ENCODE peak calls at places on chromosomes 11 and 22, in four cellular contexts. One of them, this sample, is unnamed.

GRCh38 chr11:6608726-6609501 is 3.1 kb downstream of the TAF10 start:
- DNase-seq in HepG2: no peak
- DNase-seq in H1: no peak
- DNase-seq in K562: no peak
- DNase-seq in this sample: no peak

GRCh38 chr11:96155627-96156378 is 187.2 kb downstream of the MAML2 start:
- DNase-seq in K562: peak
- DNase-seq in HepG2: peak
- DNase-seq in H1: no peak
- DNase-seq in this sample: peak

GRCh38 chr11:126601550-126602215 is 246.2 kb downstream of the ST3GAL4 start:
- DNase-seq in H1: no peak
- DNase-seq in K562: no peak
- DNase-seq in HepG2: peak
- DNase-seq in this sample: no peak

GRCh38 chr11:86952933-86953637 is 2.1 kb downstream of the FZD4 start:
- DNase-seq in H1: no peak
- DNase-seq in K562: no peak
- DNase-seq in HepG2: no peak
- DNase-seq in this sample: no peak

GRCh38 chr22:21447694-21448402 is 19.3 kb upstream of the TMEM191C start:
- DNase-seq in HepG2: no peak
- DNase-seq in K562: peak
- DNase-seq in H1: peak
- DNase-seq in this sample: peak

GRCh38 chr22:32079110-32080089 is 36.3 kb downstream of the SLC5A1 start:
- DNase-seq in H1: no peak
- DNase-seq in HepG2: no peak
- DNase-seq in K562: no peak
- DNase-seq in this sample: peak

GRCh38 chr22:27637604-27638003 is 164.0 kb downstream of the MN1 start:
- DNase-seq in K562: no peak
- DNase-seq in H1: no peak
- DNase-seq in HepG2: no peak
- DNase-seq in this sample: no peak

GRCh38 chr11:118785362-118785761 is 5.6 kb downstream of the DDX6 start:
- DNase-seq in HepG2: no peak
- DNase-seq in H1: no peak
- DNase-seq in K562: no peak
- DNase-seq in this sample: no peak

GRCh38 chr22:47129902-47130301 is 367.5 kb downstream of the TBC1D22A start:
- DNase-seq in H1: no peak
- DNase-seq in HepG2: no peak
- DNase-seq in K562: peak
- DNase-seq in this sample: peak

GRCh38 chr11:33406241-33406640 is 149.1 kb downstream of the HIPK3 start:
- DNase-seq in H1: no peak
- DNase-seq in K562: no peak
- DNase-seq in HepG2: no peak
- DNase-seq in this sample: no peak

GRCh38 chr11:56816259-56816658 is 67.8 kb upstream of the OR9G4 start:
- DNase-seq in K562: no peak
- DNase-seq in HepG2: no peak
- DNase-seq in H1: no peak
- DNase-seq in this sample: no peak

DNA sequence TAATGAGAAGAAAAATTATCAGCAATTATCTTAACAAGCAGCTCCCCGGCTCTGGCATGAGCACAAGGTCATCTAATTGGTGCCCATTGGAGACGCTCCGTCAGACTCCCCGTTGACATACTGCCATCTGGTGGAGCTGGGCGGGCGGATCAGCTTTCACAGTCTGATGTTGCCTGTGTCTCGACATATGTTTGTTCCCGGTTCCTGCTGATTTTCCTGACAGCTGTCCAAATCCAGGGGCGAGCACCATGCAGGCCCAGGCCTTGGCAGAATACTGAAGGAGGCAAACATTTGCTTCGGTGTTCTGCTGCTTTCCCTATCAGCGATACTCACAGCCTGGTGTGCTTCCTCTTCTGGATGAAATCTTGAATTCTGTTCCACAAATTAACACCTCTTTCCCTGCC is 43.8 kb upstream of the BARX2 start:
- DNase-seq in H1: peak
- DNase-seq in K562: peak
- DNase-seq in HepG2: peak
- DNase-seq in this sample: peak
- TF ChIP-seq PHF8 in H1: no peak
- TF ChIP-seq PHF8 in K562: no peak
- TF ChIP-seq PHF8 in HepG2: no peak
- TF ChIP-seq PHF8 in this sample: no peak

GRCh38 chr22:17598318-17598717 is 30.2 kb downstream of the ATP6V1E1 start:
- DNase-seq in HepG2: no peak
- DNase-seq in K562: no peak
- DNase-seq in H1: no peak
- DNase-seq in this sample: no peak
- TF ChIP-seq HDAC2 in HepG2: no peak
- TF ChIP-seq HDAC2 in K562: no peak
- TF ChIP-seq HDAC2 in H1: no peak
- TF ChIP-seq HDAC2 in this sample: no peak

GRCh38 chr11:67160872-67161783 is 42.1 kb downstream of the KDM2A start:
- DNase-seq in H1: no peak
- DNase-seq in HepG2: no peak
- DNase-seq in K562: no peak
- DNase-seq in this sample: no peak
- TF ChIP-seq PHF8 in H1: no peak
- TF ChIP-seq PHF8 in HepG2: no peak
- TF ChIP-seq PHF8 in K562: no peak
- TF ChIP-seq PHF8 in this sample: no peak

DNA sequence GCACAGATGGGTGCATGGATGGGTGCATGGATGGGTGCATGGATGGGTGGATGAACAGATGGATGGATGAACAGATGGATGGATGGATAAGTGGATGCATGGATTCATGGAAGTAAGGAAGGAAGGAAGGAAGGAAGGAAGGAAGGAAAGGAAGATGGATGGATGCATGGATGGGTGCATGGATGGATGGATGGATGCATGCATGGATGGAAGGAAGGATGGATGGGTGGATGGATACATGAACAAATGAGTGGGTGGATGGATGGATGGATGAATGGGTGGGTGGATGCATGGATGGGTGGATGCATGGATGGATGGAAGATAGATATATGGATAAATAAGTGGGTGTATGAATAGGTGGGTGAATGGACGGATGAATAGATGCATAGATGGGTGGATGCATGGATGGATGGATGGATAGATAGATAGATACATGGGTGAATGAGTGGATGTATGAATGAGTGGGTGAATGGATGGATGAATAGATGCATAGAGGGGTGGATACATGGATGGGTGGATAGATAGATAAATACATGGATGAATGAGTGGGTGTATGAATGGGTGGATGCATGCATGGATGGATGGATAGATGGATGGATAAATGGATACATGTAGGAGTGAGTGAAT is 32.5 kb downstream of the IGF2 start:
- DNase-seq in HepG2: no peak
- DNase-seq in H1: no peak
- DNase-seq in K562: no peak
- DNase-seq in this sample: no peak
- TF ChIP-seq HDAC2 in HepG2: no peak
- TF ChIP-seq HDAC2 in H1: no peak
- TF ChIP-seq HDAC2 in K562: no peak
- TF ChIP-seq HDAC2 in this sample: no peak

GRCh38 chr11:22512457-22512856 is 113.2 kb downstream of the FANCF start:
- DNase-seq in K562: no peak
- DNase-seq in HepG2: no peak
- DNase-seq in H1: no peak
- DNase-seq in this sample: no peak

GRCh38 chr11:22521226-22521625 is 104.4 kb downstream of the FANCF start:
- DNase-seq in H1: no peak
- DNase-seq in K562: no peak
- DNase-seq in HepG2: peak
- DNase-seq in this sample: peak

GRCh38 chr11:22510741-22511140 is 114.9 kb downstream of the FANCF start:
- DNase-seq in H1: no peak
- DNase-seq in HepG2: no peak
- DNase-seq in K562: no peak
- DNase-seq in this sample: no peak

DNA sequence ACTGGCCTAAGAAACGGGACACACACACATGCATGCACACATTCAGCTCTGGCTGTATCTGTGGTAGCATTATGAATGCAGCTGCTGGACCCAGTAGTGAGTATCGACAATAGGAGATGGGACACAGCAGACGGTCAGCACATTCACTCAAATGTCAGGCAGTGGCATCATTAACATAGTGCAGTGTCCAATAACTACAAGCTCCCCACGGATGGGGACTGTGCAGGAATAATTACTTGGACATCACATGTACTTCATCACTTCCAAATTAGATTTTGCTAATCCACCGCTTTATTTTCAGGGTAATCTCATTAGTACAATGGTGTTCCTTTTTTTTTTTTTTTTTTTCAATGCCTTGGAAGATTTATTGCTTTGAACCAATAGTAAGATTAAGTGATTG is 109.5 kb downstream of the FANCF start:
- DNase-seq in HepG2: no peak
- DNase-seq in K562: no peak
- DNase-seq in H1: no peak
- DNase-seq in this sample: no peak
- TF ChIP-seq PHF8 in HepG2: no peak
- TF ChIP-seq PHF8 in K562: no peak
- TF ChIP-seq PHF8 in H1: no peak
- TF ChIP-seq PHF8 in this sample: no peak

GRCh38 chr11:120208777-120209176 is 2.1 kb upstream of the OAF start:
- DNase-seq in HepG2: peak
- DNase-seq in K562: no peak
- DNase-seq in H1: no peak
- DNase-seq in this sample: peak
- TF ChIP-seq HDAC2 in HepG2: peak
- TF ChIP-seq HDAC2 in K562: no peak
- TF ChIP-seq HDAC2 in H1: no peak
- TF ChIP-seq HDAC2 in this sample: no peak

DNA sequence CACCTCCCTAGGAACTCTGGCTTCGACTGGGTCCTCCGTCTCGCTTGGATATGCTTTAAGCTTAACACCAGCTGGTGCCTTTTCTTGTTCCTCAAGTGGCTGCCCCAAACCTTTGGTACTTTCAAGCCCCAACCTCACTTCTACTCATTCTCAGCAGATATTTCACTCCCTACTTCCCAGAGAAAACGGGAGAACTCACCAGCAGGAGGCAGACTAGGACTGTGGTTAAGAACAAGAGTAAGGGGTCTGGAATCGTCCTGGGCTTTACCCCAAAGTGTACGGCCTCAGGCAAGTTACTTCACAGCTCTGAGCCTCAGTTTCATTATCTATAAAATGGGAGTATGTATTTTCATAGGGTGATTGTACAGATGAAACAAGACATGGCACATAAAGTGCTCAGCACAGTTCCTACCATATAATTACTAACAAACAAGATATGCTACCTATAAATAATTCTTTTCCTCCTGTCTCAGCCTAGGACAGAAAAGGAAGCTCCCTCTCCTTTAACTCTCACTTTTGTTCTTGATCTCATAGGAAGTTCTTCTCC is 37.8 kb downstream of the PAMR1 start:
- DNase-seq in HepG2: peak
- DNase-seq in K562: peak
- DNase-seq in H1: peak
- DNase-seq in this sample: no peak
- TF ChIP-seq PHF8 in HepG2: no peak
- TF ChIP-seq PHF8 in K562: no peak
- TF ChIP-seq PHF8 in H1: no peak
- TF ChIP-seq PHF8 in this sample: no peak

DNA sequence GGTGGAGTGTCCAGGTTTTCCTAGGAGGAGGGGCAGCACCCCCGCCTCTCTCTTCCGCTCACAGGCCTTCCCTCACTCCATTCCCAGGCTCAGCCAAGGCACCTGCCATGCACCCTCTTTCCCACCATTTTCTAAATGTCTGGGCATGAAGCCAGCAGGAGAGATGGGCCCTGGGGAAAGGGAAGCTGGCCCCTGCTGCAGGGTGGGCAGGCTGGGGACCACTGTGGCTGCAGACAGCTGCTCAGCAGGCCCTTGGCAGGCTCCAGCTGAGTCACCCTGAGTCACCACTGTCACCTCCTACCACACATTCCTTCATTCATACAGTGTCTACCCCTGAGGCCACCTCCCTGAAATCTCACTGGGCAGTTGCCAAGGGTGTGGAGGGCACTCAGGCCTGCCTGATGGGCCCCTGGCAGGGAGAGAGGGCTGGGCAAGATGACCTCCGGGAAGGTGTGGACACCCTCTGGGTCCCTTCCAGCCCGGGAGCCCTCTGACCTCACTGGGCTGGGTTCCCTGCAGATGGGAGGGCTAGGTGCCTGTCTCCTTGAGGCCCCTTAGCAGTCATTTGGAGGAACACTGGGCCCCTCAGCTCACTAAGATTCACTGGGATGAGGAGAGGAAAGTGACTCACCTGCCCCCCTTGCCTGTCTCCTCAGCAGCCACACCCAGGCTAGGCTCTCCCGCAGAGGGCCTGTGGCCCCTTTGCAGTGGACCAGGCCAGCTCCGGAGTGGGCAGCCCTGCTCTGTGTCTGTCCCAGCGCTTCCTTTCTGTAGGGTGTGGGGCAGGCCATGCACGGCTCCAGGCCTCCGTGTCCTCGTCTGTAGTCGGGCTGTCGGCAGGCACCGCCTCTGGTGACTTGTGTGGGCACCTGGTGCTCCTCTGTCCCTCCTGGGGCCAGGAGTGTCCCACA is 7.8 kb downstream of the MYEOV start:
- DNase-seq in HepG2: peak
- DNase-seq in H1: no peak
- DNase-seq in K562: peak
- DNase-seq in this sample: peak
- TF ChIP-seq HDAC2 in HepG2: no peak
- TF ChIP-seq HDAC2 in H1: no peak
- TF ChIP-seq HDAC2 in K562: no peak
- TF ChIP-seq HDAC2 in this sample: no peak